ENCODE peak calls at places on chromosomes 16 and 17, in eight cellular contexts. V, O, T, K, M, N, H and Y are unnamed samples.

GRCh38 chr17:7912927-7913524 is 3.1 kb downstream of the RNF227 start:
- DNase-seq in M (peak; percentile 21), V (peak; percentile 65), H (peak; percentile 59), T (no peak), O (peak; percentile 72), N (no peak), K (peak; percentile 44), Y (no peak)

GRCh38 chr16:13892301-13892700 is 27.7 kb upstream of the ERCC4 start:
- DNase-seq in K (no peak), N (no peak), M (no peak), V (no peak), T (no peak), H (no peak), O (no peak), Y (no peak)

GRCh38 chr16:610513-611381 is 20.0 kb upstream of the WFIKKN1 start:
- DNase-seq in H (peak; percentile 42), M (no peak), N (no peak), O (peak; percentile 44), T (no peak), V (no peak), K (peak; percentile 38), Y (peak; percentile 75)

GRCh38 chr17:8867361-8867981 is at the start of gene PIK3R6:
- DNase-seq in N (no peak), K (no peak), T (no peak), O (no peak), H (peak; percentile 9), M (no peak), V (no peak), Y (no peak)

GRCh38 chr16:29844575-29845331 is 18.3 kb downstream of the CDIPT start:
- DNase-seq in K (no peak), N (no peak), V (no peak), O (no peak), T (no peak), H (no peak), M (no peak), Y (peak; percentile 87)

GRCh38 chr17:80833952-80834895 is 157.4 kb upstream of the CHMP6 start:
- DNase-seq in T (peak; percentile 72), V (peak; percentile 34), N (no peak), M (no peak), O (peak; percentile 82), K (no peak), H (no peak), Y (peak; percentile 86)

GRCh38 chr17:52828621-52829020 is 670.1 kb upstream of the CA10 start:
- DNase-seq in H (no peak), N (no peak), K (no peak), T (no peak), M (no peak), V (no peak), O (no peak), Y (no peak)

GRCh38 chr17:76868176-76868668 is at the start of gene MGAT5B:
- DNase-seq in K (peak; percentile 67), T (peak; percentile 19), M (peak; percentile 88), O (peak; percentile 49), N (peak; percentile 47), V (peak; percentile 67), H (peak; percentile 64), Y (peak; percentile 67)

GRCh38 chr16:25922438-25922837 is 230.7 kb downstream of the HS3ST4 start:
- DNase-seq in T (no peak), H (no peak), N (no peak), V (no peak), O (no peak), M (no peak), K (no peak), Y (no peak)

GRCh38 chr16:14011006-14011405 is 60.1 kb upstream of the MRTFB start:
- DNase-seq in T (no peak), H (no peak), M (no peak), N (no peak), K (no peak), O (no peak), V (no peak), Y (no peak)

GRCh38 chr17:61466246-61466645 is 14.0 kb downstream of the TBX4 start:
- DNase-seq in K (no peak), T (no peak), N (no peak), M (no peak), O (no peak), V (no peak), H (no peak), Y (no peak)

GRCh38 chr16:15466886-15467781 is 32.7 kb downstream of the BMERB1 start:
- DNase-seq in T (no peak), K (no peak), H (no peak), V (no peak), N (no peak), M (no peak), O (peak; percentile 2), Y (no peak)

GRCh38 chr16:22278841-22279240 is 18.4 kb upstream of the POLR3E start:
- DNase-seq in V (no peak), O (peak; percentile 84), H (no peak), M (no peak), T (no peak), N (no peak), K (no peak), Y (no peak)

GRCh38 chr16:73956592-73957495 is 339.8 kb upstream of the PSMD7 start:
- DNase-seq in O (peak; percentile 65), M (peak; percentile 15), T (peak; percentile 13), K (peak; percentile 2), V (peak; percentile 66), H (no peak), N (peak; percentile 24), Y (peak; percentile 28)

GRCh38 chr16:74561626-74562025 is 45.3 kb downstream of the GLG1 start:
- DNase-seq in V (no peak), N (no peak), M (no peak), O (no peak), K (no peak), T (no peak), H (no peak), Y (no peak)

GRCh38 chr17:42659079-42659931 is at the start of gene TUBG2:
- DNase-seq in V (peak; percentile 87), M (peak; percentile 94), H (peak; percentile 60), T (no peak), N (no peak), O (peak; percentile 90), K (peak; percentile 79), Y (peak; percentile 96)

GRCh38 chr16:64952177-64952576 is 169.7 kb downstream of the CDH11 start:
- DNase-seq in V (no peak), O (no peak), N (peak; percentile 88), M (no peak), T (peak; percentile 80), H (no peak), K (no peak), Y (no peak)

GRCh38 chr17:55577011-55577586 is 65.8 kb upstream of the SMIM36 start:
- DNase-seq in N (no peak), O (no peak), T (peak; percentile 77), V (no peak), M (no peak), K (peak; percentile 19), H (peak; percentile 13), Y (no peak)

GRCh38 chr17:56172517-56172982 is 19.3 kb downstream of the ANKFN1 start:
- DNase-seq in O (peak; percentile 6), T (no peak), K (no peak), V (peak; percentile 33), H (no peak), N (no peak), M (no peak), Y (no peak)

GRCh38 chr16:87380403-87380802 is 3.2 kb downstream of the FBXO31 start:
- DNase-seq in K (no peak), T (no peak), N (no peak), V (no peak), H (no peak), M (no peak), O (no peak), Y (no peak)

GRCh38 chr17:58491510-58492045 is 3.4 kb upstream of the HSF5 start:
- DNase-seq in N (no peak), H (no peak), M (no peak), T (no peak), K (no peak), V (no peak), O (no peak), Y (no peak)

GRCh38 chr17:42521036-42521435 is 15.0 kb upstream of the NAGLU start:
- DNase-seq in V (no peak), T (no peak), O (no peak), K (no peak), M (no peak), H (no peak), N (no peak), Y (no peak)

GRCh38 chr17:79042421-79043190 is 18.6 kb downstream of the C1QTNF1 start:
- DNase-seq in N (no peak), V (peak; percentile 78), M (peak; percentile 48), K (peak; percentile 49), O (peak; percentile 75), H (peak; percentile 49), T (no peak), Y (peak; percentile 82)

GRCh38 chr17:73318861-73319260 is 7.1 kb upstream of the CDC42EP4 start:
- DNase-seq in K (no peak), H (no peak), T (no peak), N (no peak), M (no peak), O (no peak), V (no peak), Y (no peak)

GRCh38 chr16:27819356-27819755 is 244.2 kb downstream of the GSG1L start:
- DNase-seq in H (no peak), V (no peak), T (no peak), O (no peak), M (no peak), K (no peak), N (no peak), Y (peak; percentile 36)

GRCh38 chr17:78999947-79000395 is 9.6 kb downstream of the CANT1 start:
- DNase-seq in V (no peak), N (no peak), H (no peak), O (no peak), K (no peak), T (no peak), M (no peak), Y (no peak)

GRCh38 chr17:55344514-55344997 is 77.1 kb downstream of the MMD start:
- DNase-seq in H (no peak), M (no peak), K (no peak), V (no peak), O (no peak), N (no peak), T (no peak), Y (no peak)

GRCh38 chr17:47663997-47664941 is 14.6 kb downstream of the KPNB1 start:
- DNase-seq in T (no peak), O (peak; percentile 73), K (peak; percentile 57), N (peak; percentile 44), H (peak; percentile 50), V (peak; percentile 57), M (peak; percentile 45), Y (no peak)

GRCh38 chr17:44400226-44400847 is 10.9 kb upstream of the ITGA2B start:
- DNase-seq in M (no peak), H (no peak), V (no peak), K (no peak), O (no peak), N (no peak), T (no peak), Y (no peak)